ENCODE peak calls at places on chromosomes 2 and 18, in six cellular contexts. S, O, C, P, K and N are unnamed samples.

GRCh38 chr18:35786359-35787042 is 186.0 kb upstream of the RMP24 start:
- DNase-seq in S (no peak), P (no peak), C (no peak), K (no peak), O (no peak), N (no peak)

GRCh38 chr2:211055438-211055837 is 499.0 kb downstream of the CPS1 start:
- DNase-seq in C (no peak), K (no peak), P (no peak), S (no peak), O (no peak), N (no peak)

GRCh38 chr2:45946023-45946422 is 294.5 kb downstream of the PRKCE start:
- DNase-seq in P (no peak), S (no peak), K (peak; percentile 26), O (no peak), C (no peak), N (no peak)

GRCh38 chr2:120578576-120579352 is 156.9 kb upstream of the GLI2 start:
- DNase-seq in P (no peak), O (no peak), K (no peak), S (no peak), C (no peak), N (no peak)

GRCh38 chr2:150282821-150283309 is 204.6 kb downstream of the RND3 start:
- DNase-seq in S (no peak), C (no peak), P (no peak), O (peak; percentile 38), K (no peak), N (no peak)

GRCh38 chr2:37230581-37230980 is 815 bp downstream of the CEBPZ start:
- DNase-seq in P (no peak), S (peak; percentile 13), C (no peak), K (no peak), O (no peak), N (no peak)

GRCh38 chr2:219155054-219155644 is 5.5 kb downstream of the NHEJ1 start:
- DNase-seq in S (peak; percentile 75), P (no peak), K (no peak), O (no peak), C (peak; percentile 33), N (no peak)

GRCh38 chr18:41372266-41372665 is 582.8 kb upstream of the PIK3C3 start:
- DNase-seq in S (no peak), P (no peak), O (no peak), K (no peak), C (no peak), N (no peak)

GRCh38 chr18:9233771-9234440 is 97.3 kb downstream of the ANKRD12 start:
- DNase-seq in S (no peak), C (no peak), P (no peak), O (no peak), K (no peak), N (no peak)

GRCh38 chr2:241559489-241560180 is 1.1 kb downstream of the BOK start:
- DNase-seq in K (no peak), S (peak; percentile 44), P (no peak), O (no peak), C (no peak), N (no peak)

GRCh38 chr2:44100351-44100750 is 68.3 kb upstream of the PPM1B start:
- DNase-seq in O (peak; percentile 26), P (peak; percentile 78), C (peak; percentile 68), K (peak; percentile 74), S (peak; percentile 58), N (peak; percentile 3)

GRCh38 chr18:13611058-13611615 is 115.2 kb downstream of the FAM210A start:
- DNase-seq in P (no peak), K (peak; percentile 86), S (peak; percentile 21), C (no peak), O (peak; percentile 60), N (no peak)

GRCh38 chr2:222423632-222424280 is 587 bp upstream of the SGPP2 start:
- DNase-seq in K (no peak), O (no peak), S (no peak), C (no peak), P (no peak), N (no peak)

GRCh38 chr2:29281585-29281984 is 166.4 kb downstream of the CLIP4 start:
- DNase-seq in O (peak; percentile 37), C (no peak), S (no peak), P (no peak), K (peak; percentile 64), N (no peak)

GRCh38 chr2:197079414-197079813 is 152.9 kb upstream of the PGAP1 start:
- DNase-seq in P (peak; percentile 75), O (no peak), C (no peak), K (no peak), S (no peak), N (no peak)

GRCh38 chr18:71899707-71900483 is 644.2 kb downstream of the CBLN2 start:
- DNase-seq in S (no peak), C (no peak), P (no peak), K (no peak), O (no peak), N (no peak)

GRCh38 chr2:4791488-4791887 is 900.7 kb upstream of the SOX11 start:
- DNase-seq in K (no peak), P (no peak), S (no peak), O (no peak), C (no peak), N (no peak)

GRCh38 chr2:182416861-182417260 is 10.0 kb downstream of the PDE1A start:
- DNase-seq in K (no peak), S (no peak), P (no peak), O (no peak), C (no peak), N (no peak)

GRCh38 chr2:119248311-119248710 is 24.7 kb downstream of the STEAP3 start:
- DNase-seq in O (no peak), P (peak; percentile 57), S (no peak), C (no peak), K (no peak), N (no peak)

GRCh38 chr2:156399224-156399949 is 36.8 kb upstream of the GPD2 start:
- DNase-seq in O (no peak), P (no peak), S (peak; percentile 7), K (no peak), C (no peak), N (no peak)

GRCh38 chr2:152694161-152694661 is 23.1 kb downstream of the PRPF40A start:
- DNase-seq in O (no peak), K (no peak), P (no peak), S (peak; percentile 5), C (no peak), N (no peak)

GRCh38 chr2:127588241-127588640 is 52.8 kb downstream of the MYO7B start:
- DNase-seq in S (no peak), C (no peak), P (no peak), K (peak; percentile 14), O (no peak), N (no peak)

GRCh38 chr2:128805237-128805636 is 486.6 kb upstream of the HS6ST1 start:
- DNase-seq in K (no peak), C (peak; percentile 17), P (no peak), O (no peak), S (no peak), N (no peak)

GRCh38 chr18:31943895-31944816 is 1.2 kb upstream of the TRAPPC8 start:
- DNase-seq in O (no peak), K (no peak), C (no peak), P (no peak), S (no peak), N (no peak)

GRCh38 chr2:120382541-120383144 is 36.7 kb downstream of the INHBB start:
- DNase-seq in P (no peak), C (no peak), S (no peak), K (no peak), O (no peak), N (no peak)

GRCh38 chr18:48543228-48543627 is 4.4 kb downstream of the CTIF start:
- DNase-seq in K (no peak), S (no peak), O (no peak), C (no peak), P (no peak), N (no peak)

GRCh38 chr18:26818461-26818860 is 47.0 kb downstream of the AQP4 start:
- DNase-seq in P (no peak), C (no peak), K (no peak), O (no peak), S (no peak), N (no peak)

GRCh38 chr2:209472386-209472832 is 48.6 kb downstream of the MAP2 start:
- DNase-seq in P (no peak), S (no peak), O (no peak), C (no peak), K (no peak), N (no peak)

GRCh38 chr2:74373985-74374384 is 6.1 kb downstream of the DCTN1 start:
- DNase-seq in C (no peak), K (no peak), O (no peak), P (no peak), S (no peak), N (no peak)

GRCh38 chr2:181218271-181218935 is 238.0 kb downstream of the UBE2E3 start:
- DNase-seq in K (no peak), S (no peak), O (no peak), C (no peak), P (no peak), N (no peak)

GRCh38 chr2:36214682-36215081 is 140.9 kb upstream of the CRIM1 start:
- DNase-seq in P (no peak), C (no peak), K (no peak), S (no peak), O (no peak), N (no peak)

DNA sequence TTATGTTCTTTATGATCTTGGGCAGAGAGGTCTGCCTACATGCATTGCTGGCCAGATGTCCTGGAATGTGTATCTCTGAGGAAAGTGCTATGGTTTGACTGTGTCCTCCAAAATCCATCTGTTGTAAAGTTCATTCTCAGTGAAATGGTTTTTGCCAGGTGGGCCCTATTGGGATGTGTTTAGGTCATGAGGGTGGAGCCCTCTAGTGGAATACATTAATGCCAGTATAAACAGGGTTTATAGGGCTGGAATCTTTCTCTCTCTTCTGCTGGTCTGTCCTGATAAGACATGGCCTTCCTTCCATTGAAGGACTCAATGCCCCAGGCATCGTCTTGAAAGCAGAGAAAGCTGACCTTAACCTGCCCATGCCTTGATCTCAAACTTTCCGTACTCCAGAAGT is 258.5 kb downstream of the RPIA start:
- DNase-seq in P (no peak), S (no peak), O (no peak), K (no peak), C (no peak), N (no peak)
- TF ChIP-seq CTCF in P (no peak), S (no peak), O (no peak), K (no peak), C (no peak), N (no peak)

GRCh38 chr2:11072550-11072949 is 82.7 kb upstream of the SLC66A3 start:
- DNase-seq in K (peak; percentile 24), C (no peak), O (no peak), P (no peak), S (no peak), N (no peak)
- H3K4me3 ChIP-seq in K (no peak overlapping the region), C (no peak overlapping the region), O (no peak overlapping the region), P (no peak overlapping the region), S (no peak overlapping the region), N (no peak overlapping the region)

DNA sequence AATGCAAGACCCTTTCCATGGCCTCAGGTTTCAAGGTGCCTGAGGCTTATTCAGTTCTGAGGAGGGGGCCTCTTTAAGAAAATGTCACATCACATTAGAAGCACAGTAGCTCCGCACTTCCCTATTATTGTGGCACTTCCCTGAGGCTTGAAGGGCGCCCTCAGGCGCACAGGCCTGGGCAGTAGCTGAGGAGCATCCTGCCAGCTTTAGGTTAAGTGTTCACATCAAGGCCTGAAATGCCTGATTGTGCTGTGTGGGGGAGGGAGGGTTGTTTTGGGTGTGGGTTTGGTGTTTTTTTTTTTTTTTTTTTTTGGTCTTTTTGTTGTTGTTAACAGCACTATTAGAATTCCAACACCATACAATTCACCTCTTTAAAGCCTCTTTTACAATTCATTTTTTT is 107.9 kb downstream of the CABLES1 start:
- DNase-seq in C (no peak), K (no peak), S (no peak), O (no peak), P (no peak), N (no peak)
- TF ChIP-seq CTCF in C (no peak), K (no peak), S (no peak), O (no peak), P (no peak), N (no peak)

GRCh38 chr2:238848566-238848940 is 668 bp downstream of the TWIST2 start:
- DNase-seq in S (no peak), P (no peak), O (no peak), C (no peak), K (no peak), N (no peak)
- H3K4me3 ChIP-seq in S (no peak overlapping the region), P (peak overlapping the region; percentile 86), O (peak overlapping the region; percentile 63), C (peak overlapping the region; percentile 47), K (peak overlapping the region; percentile 90), N (peak overlapping the region; percentile 41)